ENCODE peak calls at places on chromosomes 5 and 9, in nine cellular contexts. E is heart right ventricle; U is CD8-positive, alpha-beta T cell; F is A549; J is astrocyte; O is dorsolateral prefrontal cortex; Y is lower lobe of right lung; C is RWPE1; Q is heart left ventricle. W is an unnamed sample.

GRCh38 chr9:121808781-121809180 is 157.3 kb downstream of the DAB2IP start:
- DNase-seq in O (no peak), C (no peak), F (no peak), Y (no peak), U (no peak), Q (no peak), E (no peak), J (no peak), W (no peak)

GRCh38 chr5:73122875-73123810 is 2.8 kb downstream of the TMEM171 start:
- DNase-seq in Q (no peak), C (peak), F (no peak), U (no peak), E (no peak), Y (no peak), J (peak), O (no peak), W (no peak)

GRCh38 chr5:21452429-21452828 is 1400.7 kb downstream of the CDH12 start:
- DNase-seq in Y (no peak), E (no peak), U (no peak), O (no peak), Q (no peak), J (no peak), C (no peak), F (no peak), W (no peak)

GRCh38 chr9:82144803-82145202 is 156.2 kb downstream of the SPATA31D1 start:
- DNase-seq in Y (no peak), O (no peak), J (no peak), E (no peak), Q (no peak), C (no peak), F (no peak), U (no peak), W (no peak)

GRCh38 chr5:66327008-66327407 is 182.9 kb downstream of the SREK1 start:
- DNase-seq in J (no peak), C (no peak), U (no peak), F (no peak), E (no peak), Y (no peak), O (no peak), Q (peak), W (no peak)

GRCh38 chr5:75510417-75510835 is 1.0 kb downstream of the CERT1 start:
- DNase-seq in F (no peak), Y (no peak), O (no peak), J (peak), E (no peak), Q (no peak), U (peak), C (peak), W (peak)

GRCh38 chr5:159807586-159807985 is 108.7 kb upstream of the ADRA1B start:
- DNase-seq in U (no peak), Y (no peak), F (no peak), O (no peak), Q (no peak), C (no peak), E (no peak), J (no peak), W (no peak)

GRCh38 chr9:86176468-86176867 is 77.1 kb upstream of the GOLM1 start:
- DNase-seq in U (no peak), F (peak), Y (no peak), C (peak), J (peak), E (no peak), Q (no peak), O (no peak), W (no peak)

GRCh38 chr5:23014251-23014650 is 161.1 kb upstream of the CDH12 start:
- DNase-seq in E (no peak), U (no peak), C (no peak), Q (no peak), J (no peak), F (no peak), O (no peak), Y (no peak), W (no peak)

GRCh38 chr5:145936401-145937131 is at the start of gene SH3RF2:
- DNase-seq in U (no peak), Q (peak), Y (peak), C (peak), J (peak), O (peak), F (peak), E (peak), W (peak)

GRCh38 chr9:113677057-113677456 is 199.1 kb upstream of the ZNF618 start:
- DNase-seq in Q (no peak), O (no peak), J (no peak), U (no peak), E (no peak), C (no peak), Y (no peak), F (no peak), W (no peak)

GRCh38 chr9:123929177-123929869 is 603 bp downstream of the DENND1A start:
- DNase-seq in F (no peak), U (peak), J (no peak), Y (peak), O (no peak), C (peak), E (no peak), Q (no peak), W (no peak)

GRCh38 chr5:54275361-54275760 is 35.0 kb downstream of the ARL15 start:
- DNase-seq in O (no peak), Q (no peak), J (no peak), C (no peak), Y (no peak), E (no peak), U (no peak), F (no peak), W (no peak)

GRCh38 chr5:1800470-1801060 is 642 bp upstream of the NDUFS6 start:
- DNase-seq in F (peak), Q (no peak), Y (no peak), E (no peak), J (peak), C (no peak), O (no peak), U (no peak), W (no peak)

GRCh38 chr5:106454651-106455415 is 1215.9 kb downstream of the EFNA5 start:
- DNase-seq in E (no peak), C (peak), F (no peak), O (no peak), J (peak), Y (no peak), U (no peak), Q (peak), W (no peak)

DNA sequence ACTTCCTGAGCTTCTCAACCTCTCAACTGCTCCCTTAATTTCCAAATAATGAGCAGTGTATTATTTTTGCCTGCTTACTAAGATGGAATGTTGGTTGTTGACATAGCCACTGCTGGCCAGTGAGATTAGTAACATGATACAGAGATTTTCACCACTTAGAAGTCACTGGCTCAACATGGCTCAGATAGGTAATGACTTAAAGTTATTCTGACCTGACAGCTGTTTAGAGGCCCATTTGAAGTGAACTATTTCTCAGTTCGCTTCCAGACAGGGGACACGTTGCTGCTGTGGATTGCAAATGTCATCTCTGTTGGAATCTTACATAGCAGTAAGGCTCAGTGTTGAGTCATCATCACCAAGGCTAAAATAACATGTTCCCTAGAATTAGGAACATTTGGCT is 490.2 kb downstream of the TLE4 start:
- DNase-seq in J (peak), O (no peak), C (no peak), Y (no peak), Q (no peak), E (no peak), U (no peak), F (no peak), W (no peak)
- H3K27ac ChIP-seq in J (peak), O (peak), C (no peak), Y (no peak), Q (no peak), E (no peak), U (no peak), F (no peak), W (no peak)

DNA sequence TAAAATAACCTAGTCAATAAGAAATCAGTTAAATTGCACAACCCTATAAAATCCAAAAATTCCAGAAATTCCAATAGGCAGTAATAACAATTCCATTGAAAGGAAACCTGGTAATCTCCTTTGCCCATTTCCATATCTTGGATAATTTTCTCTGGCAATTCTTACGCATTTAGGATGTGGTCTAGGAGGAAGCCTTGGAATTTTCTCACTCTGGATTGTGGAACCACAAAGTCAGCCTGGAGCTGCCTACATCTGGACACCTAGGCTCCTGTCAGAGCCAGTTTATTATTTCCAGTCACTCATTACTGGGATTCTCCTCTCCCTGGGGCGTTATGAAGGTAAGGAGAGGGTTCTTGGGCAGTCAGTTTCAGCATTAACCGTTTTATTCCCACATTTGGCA is 40.3 kb upstream of the GNE start:
- DNase-seq in F (no peak), U (no peak), J (peak), Y (no peak), E (no peak), C (peak), O (no peak), Q (no peak), W (peak)
- H3K27ac ChIP-seq in F (peak), U (no peak), J (no peak), Y (no peak), E (no peak), C (no peak), O (no peak), Q (no peak), W (no peak)

GRCh38 chr5:95285406-95285761 is 490 bp upstream of the MCTP1 start:
- DNase-seq in C (no peak), E (no peak), F (no peak), J (peak), O (no peak), U (no peak), Y (no peak), Q (no peak), W (no peak)
- H3K27ac ChIP-seq in C (no peak), E (no peak), F (no peak), J (no peak), O (peak), U (no peak), Y (no peak), Q (no peak), W (no peak)

GRCh38 chr9:130222833-130223232 is 42.7 kb upstream of the HMCN2 start:
- DNase-seq in E (no peak), J (no peak), U (no peak), F (no peak), C (no peak), Y (no peak), Q (no peak), O (no peak), W (no peak)
- H3K27ac ChIP-seq in E (no peak), J (no peak), U (no peak), F (no peak), C (peak), Y (no peak), Q (no peak), O (peak), W (no peak)

DNA sequence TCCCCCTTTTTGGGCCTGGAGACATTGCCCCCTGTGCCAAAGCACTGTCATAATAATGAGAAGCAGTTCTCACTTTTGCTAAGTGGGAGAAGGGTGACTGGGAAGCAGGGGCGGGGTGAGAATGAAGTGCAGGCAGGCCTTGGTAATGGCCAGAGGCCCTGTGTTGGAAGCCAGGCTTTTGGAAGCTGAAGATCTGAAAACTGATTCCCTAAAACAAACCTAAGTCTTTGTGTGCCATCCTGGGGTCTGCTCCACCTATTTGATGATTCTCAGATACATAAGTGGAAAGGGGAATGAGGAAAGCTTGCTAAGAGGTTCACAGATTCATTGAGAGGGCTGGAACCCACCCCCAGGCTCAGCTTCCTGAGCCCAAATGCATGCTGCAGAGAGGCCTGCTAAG is 74.9 kb downstream of the NSG2 start:
- DNase-seq in C (no peak), O (no peak), J (no peak), F (no peak), E (no peak), Q (no peak), Y (no peak), U (no peak), W (no peak)
- H3K27ac ChIP-seq in C (no peak), O (peak), J (no peak), F (no peak), E (no peak), Q (no peak), Y (no peak), U (no peak), W (no peak)

DNA sequence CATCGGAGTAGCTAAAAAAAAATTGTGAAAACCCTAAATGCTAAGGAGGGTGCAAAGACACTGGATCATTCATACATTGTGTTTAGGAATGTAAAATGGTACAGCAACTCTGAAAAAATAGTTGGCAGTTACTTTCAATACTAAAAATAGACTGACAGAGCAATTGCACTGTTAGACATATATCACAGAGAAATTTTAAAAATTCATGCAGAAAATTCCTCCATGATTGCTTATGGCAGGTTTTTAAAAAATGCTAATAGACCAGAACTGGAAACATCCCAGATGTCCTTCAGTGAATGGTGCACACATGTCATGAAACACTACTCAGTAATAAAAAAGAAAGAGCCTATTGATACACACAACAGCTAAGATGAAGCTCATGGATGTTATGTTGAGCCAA is 349.8 kb upstream of the DAB2 start:
- DNase-seq in O (no peak), J (no peak), C (no peak), F (no peak), Q (no peak), E (no peak), U (no peak), Y (no peak), W (no peak)
- H3K27ac ChIP-seq in O (no peak), J (peak), C (no peak), F (peak), Q (no peak), E (no peak), U (no peak), Y (no peak), W (no peak)

DNA sequence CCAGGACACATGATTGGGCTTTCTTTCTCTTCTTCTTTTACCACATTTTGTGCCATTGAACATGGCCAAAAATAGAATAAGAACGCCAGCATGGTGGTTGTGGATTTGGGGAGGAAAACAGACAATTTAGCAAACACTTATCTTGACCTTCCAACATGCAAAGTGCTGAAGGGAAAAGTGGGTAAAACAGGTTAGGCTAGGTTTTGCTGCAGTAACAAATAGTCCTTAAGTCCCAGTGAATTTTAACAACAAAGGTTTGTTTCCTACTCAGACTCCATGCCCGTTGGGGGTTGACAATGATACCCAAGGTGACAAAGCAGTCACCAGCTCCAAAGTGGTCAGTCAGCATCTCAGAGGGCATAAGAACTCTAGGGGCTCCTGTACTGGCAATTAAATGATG is 43.2 kb upstream of the STC2 start:
- DNase-seq in E (no peak), J (no peak), F (no peak), O (no peak), C (no peak), Y (no peak), Q (no peak), U (no peak), W (no peak)
- H3K27ac ChIP-seq in E (no peak), J (no peak), F (no peak), O (no peak), C (no peak), Y (no peak), Q (no peak), U (no peak), W (no peak)

GRCh38 chr5:155406815-155407214 is 393.3 kb downstream of the KIF4B start:
- DNase-seq in Q (no peak), Y (no peak), J (no peak), F (no peak), U (no peak), O (no peak), E (no peak), C (no peak), W (no peak)

GRCh38 chr5:155408465-155408864 is 394.9 kb downstream of the KIF4B start:
- DNase-seq in Q (no peak), O (no peak), Y (no peak), U (no peak), F (no peak), C (no peak), E (no peak), J (no peak), W (no peak)

GRCh38 chr5:155402927-155403645 is 389.5 kb downstream of the KIF4B start:
- DNase-seq in O (no peak), Q (no peak), E (no peak), U (no peak), F (no peak), Y (no peak), C (peak), J (no peak), W (no peak)
- H3K27ac ChIP-seq in O (no peak), Q (no peak), E (no peak), U (no peak), F (no peak), Y (no peak), C (peak), J (no peak), W (no peak)

GRCh38 chr5:157265714-157266285 is at the start of gene CYFIP2:
- DNase-seq in Q (peak), O (peak), U (peak), F (peak), Y (peak), C (peak), E (peak), J (no peak), W (no peak)
- H3K27ac ChIP-seq in Q (peak), O (peak), U (peak), F (peak), Y (peak), C (no peak), E (peak), J (no peak), W (peak)

GRCh38 chr5:172380261-172380991 is 73.9 kb downstream of the SH3PXD2B start:
- DNase-seq in Y (no peak), F (no peak), O (no peak), J (no peak), E (no peak), U (no peak), C (no peak), Q (no peak), W (no peak)
- H3K27ac ChIP-seq in Y (no peak), F (no peak), O (no peak), J (no peak), E (no peak), U (no peak), C (no peak), Q (no peak), W (peak)